ENCODE peak calls at places on chromosomes 3 and 15, in six cellular contexts. One of them, this sample, is unnamed.

GRCh38 chr3:188194327-188194726 is 40.4 kb downstream of the LPP start:
- DNase-seq in fibroblast of lung: peak; percentile 41
- DNase-seq in mammary epithelial cell: peak; percentile 74
- DNase-seq in stomach: no peak
- DNase-seq in pancreas: no peak
- DNase-seq in MM.1S: no peak
- DNase-seq in this sample: no peak

GRCh38 chr3:11240496-11240895 is 31.7 kb upstream of the ATG7 start:
- DNase-seq in MM.1S: no peak
- DNase-seq in pancreas: no peak
- DNase-seq in mammary epithelial cell: no peak
- DNase-seq in fibroblast of lung: no peak
- DNase-seq in stomach: no peak
- DNase-seq in this sample: no peak

GRCh38 chr3:196499061-196499460 is 4.5 kb downstream of the RNF168 start:
- DNase-seq in MM.1S: no peak
- DNase-seq in pancreas: no peak
- DNase-seq in stomach: no peak
- DNase-seq in mammary epithelial cell: no peak
- DNase-seq in fibroblast of lung: peak; percentile 23
- DNase-seq in this sample: no peak

GRCh38 chr15:49877117-49877860 is 241.7 kb downstream of the ATP8B4 start:
- DNase-seq in MM.1S: no peak
- DNase-seq in pancreas: no peak
- DNase-seq in mammary epithelial cell: no peak
- DNase-seq in fibroblast of lung: peak; percentile 70
- DNase-seq in stomach: no peak
- DNase-seq in this sample: peak; percentile 32

GRCh38 chr15:28113426-28114113 is 14.5 kb upstream of the OCA2 start:
- DNase-seq in pancreas: no peak
- DNase-seq in fibroblast of lung: no peak
- DNase-seq in mammary epithelial cell: no peak
- DNase-seq in stomach: no peak
- DNase-seq in MM.1S: no peak
- DNase-seq in this sample: no peak

GRCh38 chr3:45964139-45964538 is 20.9 kb downstream of the CXCR6 start:
- DNase-seq in MM.1S: no peak
- DNase-seq in fibroblast of lung: no peak
- DNase-seq in stomach: no peak
- DNase-seq in mammary epithelial cell: no peak
- DNase-seq in pancreas: no peak
- DNase-seq in this sample: no peak

GRCh38 chr15:99486371-99487336 is 79.1 kb upstream of the MEF2A start:
- DNase-seq in MM.1S: no peak
- DNase-seq in fibroblast of lung: peak; percentile 86
- DNase-seq in mammary epithelial cell: peak; percentile 23
- DNase-seq in stomach: peak; percentile 80
- DNase-seq in pancreas: peak; percentile 58
- DNase-seq in this sample: peak; percentile 70

GRCh38 chr3:190671658-190672057 is 157.8 kb downstream of the IL1RAP start:
- DNase-seq in stomach: no peak
- DNase-seq in mammary epithelial cell: no peak
- DNase-seq in MM.1S: no peak
- DNase-seq in fibroblast of lung: peak; percentile 25
- DNase-seq in pancreas: no peak
- DNase-seq in this sample: no peak

GRCh38 chr15:63015618-63016017 is 26.9 kb upstream of the TPM1 start:
- DNase-seq in MM.1S: no peak
- DNase-seq in mammary epithelial cell: peak; percentile 76
- DNase-seq in fibroblast of lung: peak; percentile 80
- DNase-seq in stomach: no peak
- DNase-seq in pancreas: no peak
- DNase-seq in this sample: peak; percentile 31

GRCh38 chr15:67133026-67133425 is 67.6 kb downstream of the SMAD3 start:
- DNase-seq in MM.1S: no peak
- DNase-seq in mammary epithelial cell: no peak
- DNase-seq in fibroblast of lung: no peak
- DNase-seq in stomach: no peak
- DNase-seq in pancreas: no peak
- DNase-seq in this sample: no peak

GRCh38 chr15:67132276-67132675 is 66.9 kb downstream of the SMAD3 start:
- DNase-seq in MM.1S: no peak
- DNase-seq in pancreas: no peak
- DNase-seq in fibroblast of lung: no peak
- DNase-seq in mammary epithelial cell: no peak
- DNase-seq in stomach: no peak
- DNase-seq in this sample: no peak

GRCh38 chr15:67130673-67131601 is 65.5 kb downstream of the SMAD3 start:
- DNase-seq in MM.1S: no peak
- DNase-seq in fibroblast of lung: no peak
- DNase-seq in mammary epithelial cell: no peak
- DNase-seq in stomach: no peak
- DNase-seq in pancreas: no peak
- DNase-seq in this sample: peak; percentile 69

GRCh38 chr15:67127925-67128324 is 62.5 kb downstream of the SMAD3 start:
- DNase-seq in fibroblast of lung: peak; percentile 95
- DNase-seq in mammary epithelial cell: peak; percentile 98
- DNase-seq in MM.1S: no peak
- DNase-seq in pancreas: no peak
- DNase-seq in stomach: no peak
- DNase-seq in this sample: peak; percentile 69

GRCh38 chr15:67130166-67130565 is 64.8 kb downstream of the SMAD3 start:
- DNase-seq in MM.1S: no peak
- DNase-seq in pancreas: no peak
- DNase-seq in fibroblast of lung: no peak
- DNase-seq in mammary epithelial cell: no peak
- DNase-seq in stomach: no peak
- DNase-seq in this sample: no peak
- H3K4me1 ChIP-seq in MM.1S: peaks cover 23% of the 10 kb centered on the region
- H3K4me1 ChIP-seq in pancreas: peaks cover 54% of the 10 kb centered on the region
- H3K4me1 ChIP-seq in fibroblast of lung: peaks cover 87% of the 10 kb centered on the region
- H3K4me1 ChIP-seq in mammary epithelial cell: peaks cover 60% of the 10 kb centered on the region
- H3K4me1 ChIP-seq in stomach: peaks cover 89% of the 10 kb centered on the region
- H3K4me1 ChIP-seq in this sample: peaks cover 42% of the 10 kb centered on the region

GRCh38 chr15:30905821-30906220 is 2.1 kb downstream of the FAN1 start:
- DNase-seq in MM.1S: no peak
- DNase-seq in mammary epithelial cell: no peak
- DNase-seq in pancreas: no peak
- DNase-seq in stomach: no peak
- DNase-seq in fibroblast of lung: no peak
- DNase-seq in this sample: no peak
- TF ChIP-seq CTCF in MM.1S: no peak
- TF ChIP-seq CTCF in mammary epithelial cell: no peak
- TF ChIP-seq CTCF in pancreas: no peak
- TF ChIP-seq CTCF in stomach: no peak
- TF ChIP-seq CTCF in fibroblast of lung: peak; percentile 30
- TF ChIP-seq CTCF in this sample: no peak

GRCh38 chr15:41661078-41661528 is 898 bp downstream of the MGA start:
- DNase-seq in stomach: no peak
- DNase-seq in mammary epithelial cell: no peak
- DNase-seq in fibroblast of lung: no peak
- DNase-seq in MM.1S: peak; percentile 10
- DNase-seq in pancreas: no peak
- DNase-seq in this sample: no peak

GRCh38 chr15:41660235-41661077 is at the start of gene MGA:
- DNase-seq in stomach: peak; percentile 94
- DNase-seq in mammary epithelial cell: peak; percentile 89
- DNase-seq in fibroblast of lung: peak; percentile 93
- DNase-seq in pancreas: peak; percentile 82
- DNase-seq in MM.1S: peak; percentile 98
- DNase-seq in this sample: peak; percentile 90

GRCh38 chr15:41671656-41672636 is 11.7 kb downstream of the MGA start:
- DNase-seq in stomach: no peak
- DNase-seq in pancreas: no peak
- DNase-seq in MM.1S: no peak
- DNase-seq in fibroblast of lung: no peak
- DNase-seq in mammary epithelial cell: no peak
- DNase-seq in this sample: no peak

GRCh38 chr15:41661529-41662225 is 1.5 kb downstream of the MGA start:
- DNase-seq in fibroblast of lung: peak; percentile 79
- DNase-seq in mammary epithelial cell: peak; percentile 62
- DNase-seq in pancreas: peak; percentile 73
- DNase-seq in MM.1S: peak; percentile 92
- DNase-seq in stomach: peak; percentile 70
- DNase-seq in this sample: peak; percentile 68

GRCh38 chr15:41666353-41666920 is 6.2 kb downstream of the MGA start:
- DNase-seq in fibroblast of lung: peak; percentile 8
- DNase-seq in MM.1S: no peak
- DNase-seq in stomach: no peak
- DNase-seq in mammary epithelial cell: peak; percentile 11
- DNase-seq in pancreas: no peak
- DNase-seq in this sample: no peak
- H3K4me3 ChIP-seq in fibroblast of lung: no peak overlapping the region
- H3K4me3 ChIP-seq in MM.1S: no peak overlapping the region
- H3K4me3 ChIP-seq in stomach: no peak overlapping the region
- H3K4me3 ChIP-seq in mammary epithelial cell: no peak overlapping the region
- H3K4me3 ChIP-seq in pancreas: no peak overlapping the region
- H3K4me3 ChIP-seq in this sample: no peak overlapping the region

GRCh38 chr3:126345231-126345630 is 12.0 kb downstream of the KLF15 start:
- DNase-seq in MM.1S: no peak
- DNase-seq in mammary epithelial cell: no peak
- DNase-seq in pancreas: no peak
- DNase-seq in fibroblast of lung: no peak
- DNase-seq in stomach: no peak
- DNase-seq in this sample: no peak

GRCh38 chr3:126344380-126345041 is 12.7 kb downstream of the KLF15 start:
- DNase-seq in mammary epithelial cell: no peak
- DNase-seq in fibroblast of lung: no peak
- DNase-seq in pancreas: no peak
- DNase-seq in MM.1S: no peak
- DNase-seq in stomach: peak; percentile 18
- DNase-seq in this sample: peak; percentile 11

GRCh38 chr3:126346466-126346865 is 10.7 kb downstream of the KLF15 start:
- DNase-seq in fibroblast of lung: no peak
- DNase-seq in mammary epithelial cell: no peak
- DNase-seq in MM.1S: no peak
- DNase-seq in pancreas: no peak
- DNase-seq in stomach: no peak
- DNase-seq in this sample: no peak

GRCh38 chr3:126347543-126348161 is 9.6 kb downstream of the KLF15 start:
- DNase-seq in fibroblast of lung: no peak
- DNase-seq in MM.1S: peak; percentile 1
- DNase-seq in mammary epithelial cell: no peak
- DNase-seq in stomach: peak; percentile 22
- DNase-seq in pancreas: no peak
- DNase-seq in this sample: no peak

GRCh38 chr3:126345641-126346460 is 11.4 kb downstream of the KLF15 start:
- DNase-seq in pancreas: peak; percentile 13
- DNase-seq in fibroblast of lung: no peak
- DNase-seq in mammary epithelial cell: no peak
- DNase-seq in stomach: peak; percentile 24
- DNase-seq in MM.1S: peak; percentile 2
- DNase-seq in this sample: peak; percentile 7
- H3K4me1 ChIP-seq in pancreas: peaks cover 3% of the 10 kb centered on the region
- H3K4me1 ChIP-seq in fibroblast of lung: no peaks in the 10 kb centered on the region
- H3K4me1 ChIP-seq in mammary epithelial cell: no peaks in the 10 kb centered on the region
- H3K4me1 ChIP-seq in stomach: peaks cover 66% of the 10 kb centered on the region
- H3K4me1 ChIP-seq in MM.1S: no peaks in the 10 kb centered on the region
- H3K4me1 ChIP-seq in this sample: peaks cover 4% of the 10 kb centered on the region

This sample was measured in uterus.